ENCODE peak calls at places on chromosomes 3 and 15, in ten cellular contexts. P is psoas muscle; T is adrenal gland; J is GM13977; N is cardiac muscle cell; X is glutamatergic neuron; H is CD8-positive, alpha-beta T cell; Z is AG09309; I is ovary; O is cardiac fibroblast. Y is an unnamed sample.
A peak's percentile ranks its signal among the peaks of the same experiment; 100 is the strongest.

GRCh38 chr3:122880624-122881023 is 85.8 kb downstream of the SLC49A4 start:
- DNase-seq in X (no peak), N (no peak), T (no peak), P (no peak), O (no peak), I (no peak), Z (no peak), J (no peak), H (no peak), Y (no peak)

GRCh38 chr15:42619641-42620371 is 44.4 kb downstream of the STARD9 start:
- DNase-seq in N (no peak), H (no peak), J (no peak), Z (no peak), T (no peak), I (no peak), P (no peak), X (no peak), O (no peak), Y (no peak)

GRCh38 chr15:73751481-73751880 is 1.7 kb downstream of the INSYN1 start:
- DNase-seq in T (no peak), X (peak; percentile 52), I (no peak), Z (no peak), P (no peak), N (no peak), H (no peak), O (no peak), J (no peak), Y (no peak)

GRCh38 chr3:32175607-32176197 is 62.8 kb upstream of the CMTM8 start:
- DNase-seq in N (peak; percentile 78), I (no peak), T (peak; percentile 33), J (peak; percentile 64), P (no peak), Z (peak; percentile 27), X (peak; percentile 57), H (peak; percentile 43), O (peak; percentile 83), Y (peak; percentile 23)

GRCh38 chr15:74842581-74843444 is at the start of gene ULK3:
- DNase-seq in N (peak; percentile 95), Z (no peak), I (peak; percentile 93), X (peak; percentile 94), T (peak; percentile 93), J (peak; percentile 99), P (peak; percentile 94), O (peak; percentile 82), H (peak; percentile 90), Y (peak; percentile 41)

GRCh38 chr15:48963524-48964113 is at the start of gene SHC4:
- DNase-seq in X (peak; percentile 63), J (peak; percentile 80), T (peak; percentile 73), I (peak; percentile 62), P (peak; percentile 63), O (peak; percentile 82), Z (peak; percentile 51), N (peak; percentile 87), H (no peak), Y (no peak)

GRCh38 chr3:49972656-49973055 is 32.7 kb downstream of the RBM6 start:
- DNase-seq in H (no peak), P (no peak), J (no peak), I (no peak), T (no peak), Z (no peak), X (no peak), N (no peak), O (no peak), Y (no peak)

GRCh38 chr3:39178553-39178952 is 13.8 kb downstream of the XIRP1 start:
- DNase-seq in H (no peak), P (no peak), O (peak; percentile 68), T (no peak), X (no peak), J (no peak), Z (no peak), I (no peak), N (peak; percentile 45), Y (no peak)

GRCh38 chr15:43553021-43553420 is 35.6 kb downstream of the MAP1A start:
- DNase-seq in X (no peak), J (no peak), T (no peak), Z (no peak), P (no peak), I (no peak), O (no peak), H (no peak), N (no peak), Y (no peak)

GRCh38 chr3:46990573-46991374 is 11.3 kb downstream of the NBEAL2 start:
- DNase-seq in I (no peak), T (no peak), Z (no peak), O (no peak), P (no peak), H (no peak), N (no peak), X (no peak), J (peak; percentile 73), Y (no peak)

GRCh38 chr15:96878129-96878528 is 547.6 kb downstream of the NR2F2 start:
- DNase-seq in X (no peak), P (no peak), H (no peak), J (no peak), O (no peak), T (no peak), Z (no peak), I (no peak), N (no peak), Y (no peak)

GRCh38 chr3:135248217-135248616 is 453.2 kb downstream of the EPHB1 start:
- DNase-seq in X (no peak), T (no peak), Z (no peak), P (peak; percentile 17), H (no peak), O (no peak), J (no peak), I (no peak), N (no peak), Y (no peak)

GRCh38 chr3:135242285-135242684 is 447.2 kb downstream of the EPHB1 start:
- DNase-seq in O (no peak), I (no peak), N (no peak), X (no peak), H (no peak), T (no peak), Z (no peak), P (no peak), J (no peak), Y (no peak)

GRCh38 chr3:135249186-135249585 is 454.1 kb downstream of the EPHB1 start:
- DNase-seq in T (no peak), P (no peak), X (no peak), I (no peak), N (no peak), J (no peak), Z (no peak), O (no peak), H (no peak), Y (no peak)

GRCh38 chr3:135240426-135240825 is 445.4 kb downstream of the EPHB1 start:
- DNase-seq in O (no peak), I (no peak), T (no peak), P (no peak), H (no peak), X (no peak), Z (no peak), N (no peak), J (peak; percentile 17), Y (no peak)

GRCh38 chr3:135246027-135246426 is 451.0 kb downstream of the EPHB1 start:
- DNase-seq in X (no peak), T (no peak), Z (no peak), N (no peak), I (no peak), P (no peak), O (no peak), H (no peak), J (no peak), Y (no peak)
- TF ChIP-seq CTCF in X (no peak), T (no peak), Z (peak; percentile 14), N (no peak), I (no peak), P (peak; percentile 9), O (no peak), H (no peak), J (peak; percentile 33), Y (peak; percentile 11)

GRCh38 chr3:169389211-169389924 is 274.1 kb downstream of the MECOM start:
- DNase-seq in T (no peak), J (no peak), N (peak; percentile 49), Z (no peak), O (no peak), P (no peak), X (no peak), I (no peak), H (no peak), Y (no peak)

GRCh38 chr3:169391672-169392071 is 271.8 kb downstream of the MECOM start:
- DNase-seq in H (no peak), J (no peak), O (no peak), T (no peak), N (no peak), P (no peak), Z (no peak), X (no peak), I (no peak), Y (no peak)

GRCh38 chr3:169390741-169391300 is 272.7 kb downstream of the MECOM start:
- DNase-seq in Z (no peak), I (no peak), O (peak; percentile 28), P (no peak), T (no peak), H (no peak), X (no peak), N (peak; percentile 73), J (no peak), Y (no peak)

GRCh38 chr3:169389925-169390253 is 273.6 kb downstream of the MECOM start:
- DNase-seq in J (no peak), Z (no peak), H (no peak), T (no peak), P (no peak), N (no peak), I (no peak), X (no peak), O (no peak), Y (no peak)

GRCh38 chr3:169390310-169390731 is 273.2 kb downstream of the MECOM start:
- DNase-seq in X (no peak), I (no peak), P (no peak), H (no peak), Z (peak; percentile 1), N (peak; percentile 60), O (peak; percentile 24), T (no peak), J (no peak), Y (no peak)
- TF ChIP-seq CTCF in X (no peak), I (no peak), P (no peak), H (no peak), Z (peak; percentile 18), N (peak; percentile 44), O (no peak), T (no peak), J (no peak), Y (no peak)

GRCh38 chr3:160641675-160642330 is 35.2 kb upstream of the ARL14 start:
- DNase-seq in J (no peak), T (no peak), I (no peak), H (no peak), O (peak; percentile 73), N (peak; percentile 77), P (no peak), Z (peak; percentile 38), X (no peak), Y (no peak)
- TF ChIP-seq CTCF in J (no peak), T (no peak), I (no peak), H (no peak), O (no peak), N (no peak), P (no peak), Z (no peak), X (no peak), Y (no peak)

DNA sequence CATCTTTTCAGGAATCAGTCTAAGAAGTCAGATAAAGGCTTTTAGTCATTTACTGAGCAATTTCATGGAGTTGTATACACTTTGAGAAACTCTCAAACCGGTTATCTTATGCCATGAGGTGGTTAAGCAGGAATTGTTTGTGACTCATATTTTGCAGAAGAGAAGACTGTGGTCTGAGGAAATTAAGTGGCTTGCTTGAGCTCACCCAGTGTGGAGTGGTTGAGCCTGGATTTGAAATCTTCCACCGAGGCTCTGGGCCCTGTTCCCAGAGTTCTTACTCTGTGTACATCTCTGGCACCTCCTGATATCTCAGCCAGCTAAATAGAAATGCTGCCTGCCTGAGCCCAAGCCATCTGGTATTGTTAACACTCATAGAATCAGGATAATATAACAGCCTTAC is 37.8 kb upstream of the BCL6 start:
- DNase-seq in X (no peak), I (no peak), Z (peak; percentile 94), J (no peak), P (no peak), H (no peak), O (peak; percentile 77), N (peak; percentile 92), T (no peak), Y (peak; percentile 72)
- TF ChIP-seq CTCF in X (no peak), I (no peak), Z (no peak), J (no peak), P (no peak), H (no peak), O (no peak), N (no peak), T (no peak), Y (no peak)

Y was measured in AG09319.